ENCODE peak calls at places on chromosomes 11 and 22, in four cellular contexts. One of them, this sample, is unnamed.

GRCh38 chr11:57459112-57460016 is 964 bp upstream of the RTN4RL2 start:
- DNase-seq in right lobe of liver: peak; percentile 73
- DNase-seq in CD4-positive, CD25-positive, alpha-beta regulatory T cell: peak; percentile 29
- DNase-seq in heart right ventricle: peak; percentile 23
- DNase-seq in this sample: peak; percentile 19

GRCh38 chr11:112932593-112932992 is 28.6 kb upstream of the NCAM1 start:
- DNase-seq in right lobe of liver: no peak
- DNase-seq in CD4-positive, CD25-positive, alpha-beta regulatory T cell: no peak
- DNase-seq in heart right ventricle: no peak
- DNase-seq in this sample: no peak

GRCh38 chr11:70953720-70954119 is 298.7 kb downstream of the SHANK2 start:
- DNase-seq in right lobe of liver: no peak
- DNase-seq in CD4-positive, CD25-positive, alpha-beta regulatory T cell: no peak
- DNase-seq in heart right ventricle: no peak
- DNase-seq in this sample: no peak

GRCh38 chr11:118572075-118572913 is at the start of gene ARCN1:
- DNase-seq in right lobe of liver: peak; percentile 77
- DNase-seq in CD4-positive, CD25-positive, alpha-beta regulatory T cell: peak; percentile 81
- DNase-seq in heart right ventricle: peak; percentile 80
- DNase-seq in this sample: peak; percentile 66

GRCh38 chr11:13120691-13121090 is 111.6 kb downstream of the RASSF10 start:
- DNase-seq in right lobe of liver: no peak
- DNase-seq in CD4-positive, CD25-positive, alpha-beta regulatory T cell: no peak
- DNase-seq in heart right ventricle: no peak
- DNase-seq in this sample: no peak

GRCh38 chr11:120112174-120112796 is 25.6 kb downstream of the TRIM29 start:
- DNase-seq in right lobe of liver: no peak
- DNase-seq in CD4-positive, CD25-positive, alpha-beta regulatory T cell: no peak
- DNase-seq in heart right ventricle: no peak
- DNase-seq in this sample: no peak

GRCh38 chr11:66188580-66188979 is 79.9 kb upstream of the RAB1B start:
- DNase-seq in right lobe of liver: no peak
- DNase-seq in CD4-positive, CD25-positive, alpha-beta regulatory T cell: no peak
- DNase-seq in heart right ventricle: no peak
- DNase-seq in this sample: no peak

GRCh38 chr11:43908683-43909082 is 28.1 kb downstream of the ALKBH3 start:
- DNase-seq in right lobe of liver: no peak
- DNase-seq in CD4-positive, CD25-positive, alpha-beta regulatory T cell: no peak
- DNase-seq in heart right ventricle: no peak
- DNase-seq in this sample: no peak

GRCh38 chr11:128687321-128687720 is 6.6 kb upstream of the FLI1 start:
- DNase-seq in right lobe of liver: no peak
- DNase-seq in CD4-positive, CD25-positive, alpha-beta regulatory T cell: no peak
- DNase-seq in heart right ventricle: peak; percentile 58
- DNase-seq in this sample: no peak

GRCh38 chr22:44337658-44338004 is 24.9 kb upstream of the SHISAL1 start:
- DNase-seq in right lobe of liver: no peak
- DNase-seq in CD4-positive, CD25-positive, alpha-beta regulatory T cell: no peak
- DNase-seq in heart right ventricle: no peak
- DNase-seq in this sample: no peak

GRCh38 chr11:5690736-5691135 is 1.1 kb downstream of the TRIM22 start:
- DNase-seq in right lobe of liver: no peak
- DNase-seq in CD4-positive, CD25-positive, alpha-beta regulatory T cell: no peak
- DNase-seq in heart right ventricle: no peak
- DNase-seq in this sample: no peak

GRCh38 chr22:48669226-48669625 is 1158.4 kb downstream of the BRD1 start:
- DNase-seq in right lobe of liver: no peak
- DNase-seq in CD4-positive, CD25-positive, alpha-beta regulatory T cell: no peak
- DNase-seq in heart right ventricle: no peak
- DNase-seq in this sample: no peak
- H3K9me3 ChIP-seq in right lobe of liver: no peaks in the 10 kb centered on the region
- H3K9me3 ChIP-seq in CD4-positive, CD25-positive, alpha-beta regulatory T cell: peaks cover 4% of the 10 kb centered on the region
- H3K9me3 ChIP-seq in heart right ventricle: peaks cover 15% of the 10 kb centered on the region
- H3K9me3 ChIP-seq in this sample: no peaks in the 10 kb centered on the region

GRCh38 chr22:49746065-49746464 is 81.6 kb downstream of the BRD1 start:
- DNase-seq in right lobe of liver: no peak
- DNase-seq in CD4-positive, CD25-positive, alpha-beta regulatory T cell: no peak
- DNase-seq in heart right ventricle: no peak
- DNase-seq in this sample: no peak
- H3K9me3 ChIP-seq in right lobe of liver: peaks cover 5% of the 10 kb centered on the region
- H3K9me3 ChIP-seq in CD4-positive, CD25-positive, alpha-beta regulatory T cell: peaks cover 35% of the 10 kb centered on the region
- H3K9me3 ChIP-seq in heart right ventricle: peaks cover 35% of the 10 kb centered on the region
- H3K9me3 ChIP-seq in this sample: peaks cover 5% of the 10 kb centered on the region

DNA sequence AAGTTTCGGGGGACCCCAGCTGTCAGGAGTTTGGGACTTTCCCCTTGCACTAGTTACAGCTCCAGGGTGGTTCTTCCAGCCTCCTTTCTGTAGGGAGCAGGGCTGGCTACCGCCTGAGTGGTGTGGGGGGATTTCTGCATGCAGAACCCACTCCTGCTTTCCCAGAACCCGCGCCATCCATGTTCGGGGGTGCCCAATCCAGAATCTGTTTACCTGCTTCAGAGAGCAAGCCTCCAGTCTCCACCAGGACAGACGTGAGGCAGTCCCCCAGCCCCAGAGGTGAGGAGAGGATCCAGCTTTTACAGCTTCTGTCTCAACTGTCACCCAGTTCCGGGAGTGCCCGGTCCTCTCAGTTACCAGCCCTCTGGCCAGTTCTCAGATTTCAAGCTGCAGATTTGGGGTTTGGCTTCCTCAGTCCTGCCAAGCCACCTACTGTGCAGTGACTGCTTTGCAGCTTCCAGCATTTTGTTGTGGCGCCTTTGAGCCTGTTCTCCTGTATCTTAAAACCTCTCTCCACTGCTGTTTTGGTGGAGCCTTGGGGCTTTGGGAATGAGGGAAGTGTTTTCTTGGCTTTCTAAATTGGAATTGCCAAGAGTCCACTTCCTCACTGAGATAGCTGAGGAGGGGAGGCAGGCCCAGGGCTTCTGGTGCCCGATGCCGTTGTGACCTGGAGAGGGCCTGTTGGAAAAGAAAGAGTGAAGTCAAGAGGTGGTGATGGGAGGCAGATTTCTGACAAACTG is 513.2 kb downstream of the TBC1D22A start:
- DNase-seq in right lobe of liver: no peak
- DNase-seq in CD4-positive, CD25-positive, alpha-beta regulatory T cell: no peak
- DNase-seq in heart right ventricle: no peak
- DNase-seq in this sample: no peak
- H3K9me3 ChIP-seq in right lobe of liver: no peaks in the 10 kb centered on the region
- H3K9me3 ChIP-seq in CD4-positive, CD25-positive, alpha-beta regulatory T cell: no peaks in the 10 kb centered on the region
- H3K9me3 ChIP-seq in heart right ventricle: peaks cover 3% of the 10 kb centered on the region
- H3K9me3 ChIP-seq in this sample: no peaks in the 10 kb centered on the region

GRCh38 chr11:101299210-101299609 is 169.6 kb upstream of the PGR start:
- DNase-seq in right lobe of liver: no peak
- DNase-seq in CD4-positive, CD25-positive, alpha-beta regulatory T cell: no peak
- DNase-seq in heart right ventricle: no peak
- DNase-seq in this sample: no peak
- H3K9me3 ChIP-seq in right lobe of liver: no peaks in the 10 kb centered on the region
- H3K9me3 ChIP-seq in CD4-positive, CD25-positive, alpha-beta regulatory T cell: no peaks in the 10 kb centered on the region
- H3K9me3 ChIP-seq in heart right ventricle: no peaks in the 10 kb centered on the region
- H3K9me3 ChIP-seq in this sample: no peaks in the 10 kb centered on the region

DNA sequence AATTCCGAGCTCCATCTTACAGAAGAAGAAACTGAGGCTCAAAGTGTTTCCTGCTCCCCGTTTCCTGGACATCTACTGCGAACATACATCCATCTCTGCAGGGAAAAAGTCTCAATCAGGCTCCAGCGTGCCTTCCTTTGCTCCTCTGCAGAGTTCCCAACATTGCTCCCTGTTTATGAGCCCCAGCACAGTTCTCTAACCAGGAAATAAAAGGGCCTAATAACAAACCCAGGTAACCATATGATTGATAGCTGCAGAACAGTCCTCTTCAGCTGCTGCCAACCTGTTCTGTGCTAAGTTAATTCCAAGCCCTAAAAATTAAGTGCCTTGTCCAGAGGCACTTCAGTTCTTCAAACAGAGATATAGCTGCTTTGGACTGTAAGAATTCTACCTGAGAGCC is 104.9 kb upstream of the ASPHD2 start:
- DNase-seq in right lobe of liver: no peak
- DNase-seq in CD4-positive, CD25-positive, alpha-beta regulatory T cell: no peak
- DNase-seq in heart right ventricle: no peak
- DNase-seq in this sample: no peak
- H3K9me3 ChIP-seq in right lobe of liver: no peaks in the 10 kb centered on the region
- H3K9me3 ChIP-seq in CD4-positive, CD25-positive, alpha-beta regulatory T cell: no peaks in the 10 kb centered on the region
- H3K9me3 ChIP-seq in heart right ventricle: no peaks in the 10 kb centered on the region
- H3K9me3 ChIP-seq in this sample: no peaks in the 10 kb centered on the region

GRCh38 chr11:65130631-65131416 is 3.5 kb downstream of the SYVN1 start:
- DNase-seq in right lobe of liver: no peak
- DNase-seq in CD4-positive, CD25-positive, alpha-beta regulatory T cell: no peak
- DNase-seq in heart right ventricle: no peak
- DNase-seq in this sample: no peak
- H3K9me3 ChIP-seq in right lobe of liver: no peaks in the 10 kb centered on the region
- H3K9me3 ChIP-seq in CD4-positive, CD25-positive, alpha-beta regulatory T cell: no peaks in the 10 kb centered on the region
- H3K9me3 ChIP-seq in heart right ventricle: no peaks in the 10 kb centered on the region
- H3K9me3 ChIP-seq in this sample: no peaks in the 10 kb centered on the region

DNA sequence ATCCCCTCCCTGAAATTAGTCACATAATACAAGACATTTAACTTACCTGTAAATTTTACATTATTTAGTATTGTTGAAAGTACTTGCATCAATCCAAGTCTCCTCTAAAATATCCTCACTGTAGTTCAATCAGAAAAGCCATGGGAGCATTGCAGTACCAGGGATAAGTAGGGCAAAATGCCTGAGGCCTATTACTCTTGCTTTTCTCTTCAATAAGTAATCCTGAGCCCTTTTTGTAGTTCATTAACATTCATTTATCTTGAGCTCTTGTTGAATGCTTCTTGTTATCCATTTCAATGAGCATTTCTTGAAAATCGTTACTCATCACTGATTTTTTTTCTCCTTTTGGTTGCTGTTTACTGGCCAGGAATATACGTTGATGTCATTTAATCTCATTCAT is 414.7 kb downstream of the LRRC4C start:
- DNase-seq in right lobe of liver: no peak
- DNase-seq in CD4-positive, CD25-positive, alpha-beta regulatory T cell: no peak
- DNase-seq in heart right ventricle: no peak
- DNase-seq in this sample: no peak
- H3K9me3 ChIP-seq in right lobe of liver: no peaks in the 10 kb centered on the region
- H3K9me3 ChIP-seq in CD4-positive, CD25-positive, alpha-beta regulatory T cell: peaks cover 6% of the 10 kb centered on the region
- H3K9me3 ChIP-seq in heart right ventricle: no peaks in the 10 kb centered on the region
- H3K9me3 ChIP-seq in this sample: peaks cover 2% of the 10 kb centered on the region

DNA sequence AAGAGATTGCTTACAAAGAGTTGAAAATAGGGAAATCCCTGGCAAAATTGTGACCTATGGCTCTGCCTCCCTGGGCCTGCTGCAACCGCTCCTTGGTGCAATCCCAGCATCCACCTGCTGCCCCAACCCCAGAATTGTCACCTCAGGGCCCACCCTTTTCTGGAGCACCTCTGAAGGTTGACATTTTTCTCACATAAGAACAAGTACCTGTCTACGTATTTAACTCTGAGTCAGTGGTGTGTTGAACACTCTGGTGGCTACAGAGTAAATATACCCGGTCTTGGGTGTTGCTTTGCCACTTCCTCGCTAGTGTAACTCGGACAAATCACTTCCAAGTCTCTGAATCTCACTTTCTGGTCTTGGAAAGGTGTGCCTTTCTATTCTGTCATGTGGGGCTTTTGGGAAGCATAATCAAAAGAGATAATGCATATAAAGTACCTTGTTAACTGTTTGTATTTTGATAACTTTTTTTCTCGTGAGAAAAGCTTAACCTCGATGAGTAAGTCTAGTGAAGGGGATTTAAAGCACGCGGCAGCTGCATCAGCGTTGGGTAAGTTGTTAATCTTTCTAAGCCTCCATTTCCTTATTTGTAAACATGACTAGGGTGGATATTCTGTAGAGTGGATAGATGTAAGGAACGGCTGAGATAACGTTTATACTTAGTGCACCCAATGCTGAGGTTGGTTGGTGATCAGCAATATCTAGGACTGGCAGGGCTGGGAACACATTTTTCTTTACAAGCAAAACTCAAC is 881.2 kb downstream of the OPCML start:
- DNase-seq in right lobe of liver: no peak
- DNase-seq in CD4-positive, CD25-positive, alpha-beta regulatory T cell: no peak
- DNase-seq in heart right ventricle: no peak
- DNase-seq in this sample: no peak
- H3K9me3 ChIP-seq in right lobe of liver: no peaks in the 10 kb centered on the region
- H3K9me3 ChIP-seq in CD4-positive, CD25-positive, alpha-beta regulatory T cell: no peaks in the 10 kb centered on the region
- H3K9me3 ChIP-seq in heart right ventricle: no peaks in the 10 kb centered on the region
- H3K9me3 ChIP-seq in this sample: no peaks in the 10 kb centered on the region